ENCODE peak calls at places on chromosomes 13 and 19, in ten cellular contexts. One of them, this sample, is unnamed.

GRCh38 chr19:1214862-1215731 is 9.5 kb downstream of the STK11 start:
- DNase-seq in endothelial cell: no peak
- DNase-seq in globus pallidus: peak
- DNase-seq in activated naive CD8-positive, alpha-beta T cell treated with anti-CD3 and anti-CD28 coated beads, Interleukin-2, amount 50 U/mL, for 16 hours: no peak
- DNase-seq in GM04503: peak
- DNase-seq in lower leg skin: no peak
- DNase-seq in BE2C: peak
- DNase-seq in ovary: peak
- DNase-seq in CD8-positive, alpha-beta memory T cell: no peak
- DNase-seq in effector CD4-positive, alpha-beta T cell: no peak
- DNase-seq in this sample: no peak

GRCh38 chr13:107284168-107284567 is 716.2 kb upstream of the ARGLU1 start:
- DNase-seq in GM04503: no peak
- DNase-seq in effector CD4-positive, alpha-beta T cell: no peak
- DNase-seq in globus pallidus: no peak
- DNase-seq in ovary: no peak
- DNase-seq in endothelial cell: no peak
- DNase-seq in CD8-positive, alpha-beta memory T cell: no peak
- DNase-seq in BE2C: no peak
- DNase-seq in lower leg skin: no peak
- DNase-seq in activated naive CD8-positive, alpha-beta T cell treated with anti-CD3 and anti-CD28 coated beads, Interleukin-2, amount 50 U/mL, for 16 hours: no peak
- DNase-seq in this sample: no peak

GRCh38 chr13:44386932-44387556 is 13.4 kb downstream of the SERP2 start:
- DNase-seq in GM04503: no peak
- DNase-seq in effector CD4-positive, alpha-beta T cell: no peak
- DNase-seq in ovary: no peak
- DNase-seq in BE2C: no peak
- DNase-seq in CD8-positive, alpha-beta memory T cell: no peak
- DNase-seq in activated naive CD8-positive, alpha-beta T cell treated with anti-CD3 and anti-CD28 coated beads, Interleukin-2, amount 50 U/mL, for 16 hours: no peak
- DNase-seq in endothelial cell: no peak
- DNase-seq in globus pallidus: no peak
- DNase-seq in lower leg skin: no peak
- DNase-seq in this sample: no peak

GRCh38 chr19:55240713-55241020 is 12.1 kb upstream of the TMEM86B start:
- DNase-seq in activated naive CD8-positive, alpha-beta T cell treated with anti-CD3 and anti-CD28 coated beads, Interleukin-2, amount 50 U/mL, for 16 hours: no peak
- DNase-seq in effector CD4-positive, alpha-beta T cell: no peak
- DNase-seq in endothelial cell: no peak
- DNase-seq in lower leg skin: no peak
- DNase-seq in BE2C: no peak
- DNase-seq in GM04503: no peak
- DNase-seq in CD8-positive, alpha-beta memory T cell: no peak
- DNase-seq in globus pallidus: no peak
- DNase-seq in ovary: no peak
- DNase-seq in this sample: no peak

GRCh38 chr19:50909240-50910070 is 1.7 kb downstream of the KLK4 start:
- DNase-seq in globus pallidus: no peak
- DNase-seq in GM04503: no peak
- DNase-seq in BE2C: peak
- DNase-seq in lower leg skin: no peak
- DNase-seq in activated naive CD8-positive, alpha-beta T cell treated with anti-CD3 and anti-CD28 coated beads, Interleukin-2, amount 50 U/mL, for 16 hours: no peak
- DNase-seq in CD8-positive, alpha-beta memory T cell: no peak
- DNase-seq in ovary: no peak
- DNase-seq in effector CD4-positive, alpha-beta T cell: no peak
- DNase-seq in endothelial cell: peak
- DNase-seq in this sample: peak

GRCh38 chr19:6721113-6721474 is 644 bp upstream of the C3 start:
- DNase-seq in lower leg skin: no peak
- DNase-seq in ovary: no peak
- DNase-seq in endothelial cell: no peak
- DNase-seq in BE2C: no peak
- DNase-seq in GM04503: no peak
- DNase-seq in activated naive CD8-positive, alpha-beta T cell treated with anti-CD3 and anti-CD28 coated beads, Interleukin-2, amount 50 U/mL, for 16 hours: no peak
- DNase-seq in CD8-positive, alpha-beta memory T cell: no peak
- DNase-seq in effector CD4-positive, alpha-beta T cell: no peak
- DNase-seq in globus pallidus: no peak
- DNase-seq in this sample: no peak

GRCh38 chr13:32142956-32143375 is 111.4 kb downstream of the FRY start:
- DNase-seq in CD8-positive, alpha-beta memory T cell: no peak
- DNase-seq in endothelial cell: peak
- DNase-seq in activated naive CD8-positive, alpha-beta T cell treated with anti-CD3 and anti-CD28 coated beads, Interleukin-2, amount 50 U/mL, for 16 hours: no peak
- DNase-seq in lower leg skin: no peak
- DNase-seq in BE2C: no peak
- DNase-seq in GM04503: no peak
- DNase-seq in ovary: no peak
- DNase-seq in effector CD4-positive, alpha-beta T cell: no peak
- DNase-seq in globus pallidus: no peak
- DNase-seq in this sample: no peak

GRCh38 chr19:13953021-13953531 is 767 bp downstream of the DCAF15 start:
- DNase-seq in GM04503: peak
- DNase-seq in BE2C: no peak
- DNase-seq in globus pallidus: peak
- DNase-seq in effector CD4-positive, alpha-beta T cell: no peak
- DNase-seq in lower leg skin: peak
- DNase-seq in CD8-positive, alpha-beta memory T cell: no peak
- DNase-seq in activated naive CD8-positive, alpha-beta T cell treated with anti-CD3 and anti-CD28 coated beads, Interleukin-2, amount 50 U/mL, for 16 hours: no peak
- DNase-seq in endothelial cell: no peak
- DNase-seq in ovary: peak
- DNase-seq in this sample: no peak

GRCh38 chr19:17306285-17306714 is 628 bp downstream of the MRPL34 start:
- DNase-seq in BE2C: no peak
- DNase-seq in lower leg skin: no peak
- DNase-seq in globus pallidus: no peak
- DNase-seq in CD8-positive, alpha-beta memory T cell: no peak
- DNase-seq in activated naive CD8-positive, alpha-beta T cell treated with anti-CD3 and anti-CD28 coated beads, Interleukin-2, amount 50 U/mL, for 16 hours: no peak
- DNase-seq in endothelial cell: no peak
- DNase-seq in ovary: no peak
- DNase-seq in GM04503: no peak
- DNase-seq in effector CD4-positive, alpha-beta T cell: no peak
- DNase-seq in this sample: no peak

GRCh38 chr19:37817180-37817911 is 38.0 kb upstream of the ZNF573 start:
- DNase-seq in BE2C: peak
- DNase-seq in activated naive CD8-positive, alpha-beta T cell treated with anti-CD3 and anti-CD28 coated beads, Interleukin-2, amount 50 U/mL, for 16 hours: no peak
- DNase-seq in GM04503: no peak
- DNase-seq in lower leg skin: no peak
- DNase-seq in ovary: peak
- DNase-seq in CD8-positive, alpha-beta memory T cell: peak
- DNase-seq in endothelial cell: no peak
- DNase-seq in globus pallidus: peak
- DNase-seq in effector CD4-positive, alpha-beta T cell: no peak
- DNase-seq in this sample: peak

GRCh38 chr13:76886005-76886291 is 257 bp downstream of the KCTD12 start:
- DNase-seq in endothelial cell: no peak
- DNase-seq in lower leg skin: no peak
- DNase-seq in GM04503: no peak
- DNase-seq in activated naive CD8-positive, alpha-beta T cell treated with anti-CD3 and anti-CD28 coated beads, Interleukin-2, amount 50 U/mL, for 16 hours: no peak
- DNase-seq in effector CD4-positive, alpha-beta T cell: no peak
- DNase-seq in BE2C: no peak
- DNase-seq in CD8-positive, alpha-beta memory T cell: no peak
- DNase-seq in globus pallidus: no peak
- DNase-seq in ovary: no peak
- DNase-seq in this sample: peak

GRCh38 chr19:11018179-11018578 is 57.3 kb downstream of the SMARCA4 start:
- DNase-seq in ovary: no peak
- DNase-seq in CD8-positive, alpha-beta memory T cell: no peak
- DNase-seq in activated naive CD8-positive, alpha-beta T cell treated with anti-CD3 and anti-CD28 coated beads, Interleukin-2, amount 50 U/mL, for 16 hours: no peak
- DNase-seq in endothelial cell: no peak
- DNase-seq in lower leg skin: no peak
- DNase-seq in BE2C: no peak
- DNase-seq in GM04503: no peak
- DNase-seq in effector CD4-positive, alpha-beta T cell: no peak
- DNase-seq in globus pallidus: no peak
- DNase-seq in this sample: no peak

GRCh38 chr19:33393286-33394005 is 19.9 kb downstream of the CEBPG start:
- DNase-seq in activated naive CD8-positive, alpha-beta T cell treated with anti-CD3 and anti-CD28 coated beads, Interleukin-2, amount 50 U/mL, for 16 hours: no peak
- DNase-seq in globus pallidus: no peak
- DNase-seq in lower leg skin: no peak
- DNase-seq in endothelial cell: no peak
- DNase-seq in BE2C: peak
- DNase-seq in effector CD4-positive, alpha-beta T cell: no peak
- DNase-seq in ovary: peak
- DNase-seq in GM04503: no peak
- DNase-seq in CD8-positive, alpha-beta memory T cell: no peak
- DNase-seq in this sample: no peak

GRCh38 chr19:15412832-15413231 is 6.0 kb downstream of the AKAP8L start:
- DNase-seq in GM04503: no peak
- DNase-seq in BE2C: no peak
- DNase-seq in endothelial cell: no peak
- DNase-seq in activated naive CD8-positive, alpha-beta T cell treated with anti-CD3 and anti-CD28 coated beads, Interleukin-2, amount 50 U/mL, for 16 hours: no peak
- DNase-seq in globus pallidus: no peak
- DNase-seq in ovary: no peak
- DNase-seq in effector CD4-positive, alpha-beta T cell: no peak
- DNase-seq in lower leg skin: no peak
- DNase-seq in CD8-positive, alpha-beta memory T cell: no peak
- DNase-seq in this sample: no peak

GRCh38 chr13:99058527-99059495 is 80.9 kb upstream of the DOCK9 start:
- DNase-seq in CD8-positive, alpha-beta memory T cell: no peak
- DNase-seq in globus pallidus: no peak
- DNase-seq in endothelial cell: no peak
- DNase-seq in BE2C: no peak
- DNase-seq in activated naive CD8-positive, alpha-beta T cell treated with anti-CD3 and anti-CD28 coated beads, Interleukin-2, amount 50 U/mL, for 16 hours: no peak
- DNase-seq in GM04503: no peak
- DNase-seq in ovary: no peak
- DNase-seq in lower leg skin: no peak
- DNase-seq in effector CD4-positive, alpha-beta T cell: no peak
- DNase-seq in this sample: no peak

GRCh38 chr19:4713384-4713951 is 10.2 kb downstream of the DPP9 start:
- DNase-seq in GM04503: peak
- DNase-seq in globus pallidus: no peak
- DNase-seq in lower leg skin: peak
- DNase-seq in endothelial cell: no peak
- DNase-seq in effector CD4-positive, alpha-beta T cell: no peak
- DNase-seq in ovary: no peak
- DNase-seq in BE2C: no peak
- DNase-seq in CD8-positive, alpha-beta memory T cell: no peak
- DNase-seq in activated naive CD8-positive, alpha-beta T cell treated with anti-CD3 and anti-CD28 coated beads, Interleukin-2, amount 50 U/mL, for 16 hours: no peak
- DNase-seq in this sample: no peak

GRCh38 chr13:50452028-50452427 is 391.5 kb downstream of the DLEU7 start:
- DNase-seq in effector CD4-positive, alpha-beta T cell: no peak
- DNase-seq in globus pallidus: no peak
- DNase-seq in GM04503: no peak
- DNase-seq in endothelial cell: no peak
- DNase-seq in CD8-positive, alpha-beta memory T cell: no peak
- DNase-seq in BE2C: no peak
- DNase-seq in activated naive CD8-positive, alpha-beta T cell treated with anti-CD3 and anti-CD28 coated beads, Interleukin-2, amount 50 U/mL, for 16 hours: no peak
- DNase-seq in lower leg skin: no peak
- DNase-seq in ovary: no peak
- DNase-seq in this sample: no peak

GRCh38 chr19:4980838-4981680 is 12.1 kb downstream of the KDM4B start:
- DNase-seq in ovary: no peak
- DNase-seq in globus pallidus: no peak
- DNase-seq in BE2C: peak
- DNase-seq in lower leg skin: no peak
- DNase-seq in activated naive CD8-positive, alpha-beta T cell treated with anti-CD3 and anti-CD28 coated beads, Interleukin-2, amount 50 U/mL, for 16 hours: no peak
- DNase-seq in endothelial cell: no peak
- DNase-seq in CD8-positive, alpha-beta memory T cell: no peak
- DNase-seq in effector CD4-positive, alpha-beta T cell: no peak
- DNase-seq in GM04503: no peak
- DNase-seq in this sample: no peak

GRCh38 chr13:47033216-47033615 is 136.4 kb upstream of the HTR2A start:
- DNase-seq in effector CD4-positive, alpha-beta T cell: no peak
- DNase-seq in globus pallidus: no peak
- DNase-seq in CD8-positive, alpha-beta memory T cell: no peak
- DNase-seq in activated naive CD8-positive, alpha-beta T cell treated with anti-CD3 and anti-CD28 coated beads, Interleukin-2, amount 50 U/mL, for 16 hours: no peak
- DNase-seq in ovary: no peak
- DNase-seq in lower leg skin: no peak
- DNase-seq in GM04503: peak
- DNase-seq in BE2C: no peak
- DNase-seq in endothelial cell: no peak
- DNase-seq in this sample: no peak

GRCh38 chr19:3098141-3098514 is 4.0 kb downstream of the GNA11 start:
- DNase-seq in GM04503: no peak
- DNase-seq in globus pallidus: no peak
- DNase-seq in effector CD4-positive, alpha-beta T cell: no peak
- DNase-seq in activated naive CD8-positive, alpha-beta T cell treated with anti-CD3 and anti-CD28 coated beads, Interleukin-2, amount 50 U/mL, for 16 hours: no peak
- DNase-seq in ovary: no peak
- DNase-seq in BE2C: no peak
- DNase-seq in lower leg skin: no peak
- DNase-seq in endothelial cell: no peak
- DNase-seq in CD8-positive, alpha-beta memory T cell: no peak
- DNase-seq in this sample: no peak

GRCh38 chr19:5024282-5024681 is 55.4 kb downstream of the KDM4B start:
- DNase-seq in lower leg skin: no peak
- DNase-seq in GM04503: no peak
- DNase-seq in BE2C: no peak
- DNase-seq in ovary: peak
- DNase-seq in activated naive CD8-positive, alpha-beta T cell treated with anti-CD3 and anti-CD28 coated beads, Interleukin-2, amount 50 U/mL, for 16 hours: no peak
- DNase-seq in globus pallidus: no peak
- DNase-seq in endothelial cell: no peak
- DNase-seq in effector CD4-positive, alpha-beta T cell: no peak
- DNase-seq in CD8-positive, alpha-beta memory T cell: no peak
- DNase-seq in this sample: no peak

GRCh38 chr13:50576156-50576555 is 267.3 kb downstream of the DLEU7 start:
- DNase-seq in globus pallidus: no peak
- DNase-seq in endothelial cell: no peak
- DNase-seq in GM04503: no peak
- DNase-seq in ovary: no peak
- DNase-seq in CD8-positive, alpha-beta memory T cell: no peak
- DNase-seq in lower leg skin: no peak
- DNase-seq in BE2C: no peak
- DNase-seq in effector CD4-positive, alpha-beta T cell: no peak
- DNase-seq in activated naive CD8-positive, alpha-beta T cell treated with anti-CD3 and anti-CD28 coated beads, Interleukin-2, amount 50 U/mL, for 16 hours: no peak
- DNase-seq in this sample: no peak

GRCh38 chr13:36101157-36101556 is 30.0 kb downstream of the DCLK1 start:
- DNase-seq in CD8-positive, alpha-beta memory T cell: no peak
- DNase-seq in globus pallidus: no peak
- DNase-seq in endothelial cell: no peak
- DNase-seq in lower leg skin: no peak
- DNase-seq in ovary: no peak
- DNase-seq in GM04503: no peak
- DNase-seq in effector CD4-positive, alpha-beta T cell: no peak
- DNase-seq in BE2C: no peak
- DNase-seq in activated naive CD8-positive, alpha-beta T cell treated with anti-CD3 and anti-CD28 coated beads, Interleukin-2, amount 50 U/mL, for 16 hours: no peak
- DNase-seq in this sample: no peak

GRCh38 chr13:112066624-112067004 is 335 bp upstream of the SOX1 start:
- DNase-seq in lower leg skin: peak
- DNase-seq in GM04503: no peak
- DNase-seq in CD8-positive, alpha-beta memory T cell: peak
- DNase-seq in globus pallidus: peak
- DNase-seq in BE2C: no peak
- DNase-seq in ovary: no peak
- DNase-seq in effector CD4-positive, alpha-beta T cell: peak
- DNase-seq in activated naive CD8-positive, alpha-beta T cell treated with anti-CD3 and anti-CD28 coated beads, Interleukin-2, amount 50 U/mL, for 16 hours: peak
- DNase-seq in endothelial cell: peak
- DNase-seq in this sample: peak

GRCh38 chr19:16160943-16161560 is 12.3 kb downstream of the CIB3 start:
- DNase-seq in BE2C: no peak
- DNase-seq in effector CD4-positive, alpha-beta T cell: no peak
- DNase-seq in globus pallidus: no peak
- DNase-seq in endothelial cell: no peak
- DNase-seq in lower leg skin: no peak
- DNase-seq in ovary: no peak
- DNase-seq in GM04503: no peak
- DNase-seq in activated naive CD8-positive, alpha-beta T cell treated with anti-CD3 and anti-CD28 coated beads, Interleukin-2, amount 50 U/mL, for 16 hours: no peak
- DNase-seq in CD8-positive, alpha-beta memory T cell: no peak
- DNase-seq in this sample: no peak

GRCh38 chr13:110421696-110422395 is 114.8 kb downstream of the COL4A2 start:
- DNase-seq in activated naive CD8-positive, alpha-beta T cell treated with anti-CD3 and anti-CD28 coated beads, Interleukin-2, amount 50 U/mL, for 16 hours: no peak
- DNase-seq in effector CD4-positive, alpha-beta T cell: no peak
- DNase-seq in CD8-positive, alpha-beta memory T cell: peak
- DNase-seq in BE2C: no peak
- DNase-seq in globus pallidus: no peak
- DNase-seq in ovary: no peak
- DNase-seq in endothelial cell: no peak
- DNase-seq in GM04503: no peak
- DNase-seq in lower leg skin: no peak
- DNase-seq in this sample: no peak

GRCh38 chr13:94967183-94968039 is 255.1 kb upstream of the SOX21 start:
- DNase-seq in GM04503: no peak
- DNase-seq in activated naive CD8-positive, alpha-beta T cell treated with anti-CD3 and anti-CD28 coated beads, Interleukin-2, amount 50 U/mL, for 16 hours: no peak
- DNase-seq in globus pallidus: no peak
- DNase-seq in effector CD4-positive, alpha-beta T cell: no peak
- DNase-seq in BE2C: peak
- DNase-seq in lower leg skin: no peak
- DNase-seq in ovary: peak
- DNase-seq in CD8-positive, alpha-beta memory T cell: no peak
- DNase-seq in endothelial cell: peak
- DNase-seq in this sample: peak

GRCh38 chr13:70370924-70371323 is 262.7 kb upstream of the KLHL1 start:
- DNase-seq in endothelial cell: no peak
- DNase-seq in lower leg skin: no peak
- DNase-seq in effector CD4-positive, alpha-beta T cell: no peak
- DNase-seq in activated naive CD8-positive, alpha-beta T cell treated with anti-CD3 and anti-CD28 coated beads, Interleukin-2, amount 50 U/mL, for 16 hours: no peak
- DNase-seq in ovary: no peak
- DNase-seq in globus pallidus: no peak
- DNase-seq in GM04503: no peak
- DNase-seq in BE2C: no peak
- DNase-seq in CD8-positive, alpha-beta memory T cell: no peak
- DNase-seq in this sample: no peak